ENCODE peak calls at places on chromosomes 13 and 19, in eight cellular contexts. F is IMR-90, C is neural crest cell, I is left ventricle myocardium inferior, B is uterus, J is thoracic aorta, Q is psoas muscle, R is NB4. G is an unnamed sample.

GRCh38 chr13:110425444-110425780 is 118.3 kb downstream of the COL4A2 start:
- DNase-seq in R (no peak), F (peak), B (no peak), C (no peak), J (no peak), I (no peak), Q (no peak), G (no peak)

GRCh38 chr13:42968906-42969305 is 23.1 kb downstream of the EPSTI1 start:
- DNase-seq in B (no peak), Q (no peak), R (no peak), F (no peak), C (no peak), I (no peak), J (no peak), G (no peak)

GRCh38 chr19:48635263-48635965 is 1.8 kb downstream of the DBP start:
- DNase-seq in Q (peak), B (peak), C (no peak), R (peak), I (peak), J (no peak), F (no peak), G (peak)

GRCh38 chr13:80339578-80339840 is 1.4 kb downstream of the SPRY2 start:
- DNase-seq in R (no peak), C (no peak), Q (no peak), B (no peak), J (no peak), I (no peak), F (no peak), G (peak)

GRCh38 chr19:13057147-13057572 is 45.5 kb downstream of the LYL1 start:
- DNase-seq in I (no peak), R (no peak), J (no peak), B (no peak), Q (no peak), F (no peak), C (no peak), G (no peak)

GRCh38 chr19:11125994-11126685 is 29.4 kb downstream of the SPC24 start:
- DNase-seq in F (peak), I (peak), B (peak), C (peak), Q (peak), R (peak), J (peak), G (peak)

GRCh38 chr13:110410000-110410399 is 102.9 kb downstream of the COL4A2 start:
- DNase-seq in I (no peak), F (no peak), J (no peak), C (no peak), R (no peak), B (no peak), Q (no peak), G (no peak)

GRCh38 chr19:47152632-47153031 is 22.0 kb downstream of the SAE1 start:
- DNase-seq in F (peak), Q (no peak), J (no peak), C (no peak), B (no peak), R (no peak), I (no peak), G (no peak)

GRCh38 chr19:45558399-45558878 is 26.2 kb downstream of the OPA3 start:
- DNase-seq in Q (no peak), B (no peak), C (peak), R (peak), F (peak), I (no peak), J (no peak), G (peak)

GRCh38 chr13:23348270-23349126 is 85.0 kb downstream of the SACS start:
- DNase-seq in B (no peak), C (no peak), Q (no peak), I (no peak), F (no peak), J (no peak), R (no peak), G (no peak)
- TF ChIP-seq CTCF in B (no peak), C (no peak), Q (no peak), I (peak), F (peak), J (no peak), R (no peak), G (no peak)

GRCh38 chr13:34833562-34834182 is 108.4 kb upstream of the NBEA start:
- DNase-seq in I (no peak), C (no peak), J (no peak), F (peak), B (no peak), Q (no peak), R (peak), G (no peak)
- TF ChIP-seq CTCF in I (no peak), C (no peak), J (no peak), F (no peak), B (no peak), Q (no peak), R (no peak), G (no peak)

GRCh38 chr19:39514840-39515550 is at the start of gene SELENOV:
- DNase-seq in J (no peak), R (no peak), B (no peak), C (peak), I (no peak), Q (no peak), F (no peak), G (peak)
- TF ChIP-seq CTCF in J (no peak), R (no peak), B (no peak), C (no peak), I (no peak), Q (no peak), F (no peak), G (peak)

GRCh38 chr13:99354371-99354951 is 47.3 kb upstream of the GPR183 start:
- DNase-seq in B (no peak), I (no peak), C (no peak), F (no peak), J (no peak), R (no peak), Q (no peak), G (no peak)
- TF ChIP-seq CTCF in B (no peak), I (no peak), C (no peak), F (no peak), J (no peak), R (no peak), Q (no peak), G (no peak)

GRCh38 chr19:2744113-2744512 is 4.3 kb upstream of the SLC39A3 start:
- DNase-seq in B (no peak), R (no peak), I (no peak), J (no peak), F (no peak), C (no peak), Q (no peak), G (no peak)

GRCh38 chr19:2736550-2737190 is 3.1 kb downstream of the SLC39A3 start:
- DNase-seq in J (no peak), R (no peak), I (no peak), B (no peak), C (no peak), F (no peak), Q (no peak), G (no peak)

GRCh38 chr19:2740314-2740656 is 468 bp upstream of the SLC39A3 start:
- DNase-seq in C (no peak), I (no peak), F (no peak), J (no peak), Q (no peak), R (no peak), B (no peak), G (no peak)

GRCh38 chr19:2743099-2743498 is 3.3 kb upstream of the SLC39A3 start:
- DNase-seq in I (no peak), F (no peak), R (no peak), Q (no peak), B (no peak), C (no peak), J (no peak), G (no peak)

DNA sequence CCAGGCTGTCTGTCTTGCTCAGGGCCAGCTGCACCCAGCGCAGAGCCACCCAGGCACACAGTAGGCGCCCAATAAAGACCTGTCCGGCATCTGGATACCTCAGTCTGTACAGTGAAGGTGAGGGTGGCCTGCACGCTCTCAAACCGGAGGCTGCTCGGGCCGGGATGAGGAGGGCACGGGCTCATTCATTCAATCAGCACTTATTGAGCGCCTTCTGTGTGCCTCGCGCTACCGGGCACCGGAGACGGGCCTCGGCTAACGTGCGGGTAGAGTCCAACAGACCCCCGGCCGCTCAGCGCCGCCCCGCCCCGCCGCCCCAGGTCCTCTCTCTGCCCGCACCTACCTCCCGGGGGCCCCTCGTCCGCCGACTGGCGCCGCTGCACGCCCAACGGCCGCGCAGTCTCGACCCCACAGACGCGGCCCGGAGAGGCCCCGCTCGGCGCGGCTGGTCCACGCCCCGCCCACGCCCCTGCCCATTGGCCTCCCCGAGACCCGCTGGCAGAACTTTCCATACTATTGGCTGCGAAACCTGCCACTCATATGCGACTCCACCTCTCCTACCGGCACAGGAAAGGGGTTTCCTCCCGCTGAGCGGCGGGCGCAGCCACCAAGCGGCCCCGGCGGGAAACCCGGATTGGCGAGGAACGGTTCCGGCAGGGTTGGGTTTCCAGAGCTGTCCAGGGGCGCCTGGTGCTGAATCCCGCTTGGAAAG is at the start of gene SLC39A3:
- DNase-seq in I (peak), F (peak), R (peak), B (peak), C (peak), Q (peak), J (peak), G (peak)
- TF ChIP-seq CTCF in I (peak), F (no peak), R (no peak), B (peak), C (peak), Q (no peak), J (peak), G (no peak)

DNA sequence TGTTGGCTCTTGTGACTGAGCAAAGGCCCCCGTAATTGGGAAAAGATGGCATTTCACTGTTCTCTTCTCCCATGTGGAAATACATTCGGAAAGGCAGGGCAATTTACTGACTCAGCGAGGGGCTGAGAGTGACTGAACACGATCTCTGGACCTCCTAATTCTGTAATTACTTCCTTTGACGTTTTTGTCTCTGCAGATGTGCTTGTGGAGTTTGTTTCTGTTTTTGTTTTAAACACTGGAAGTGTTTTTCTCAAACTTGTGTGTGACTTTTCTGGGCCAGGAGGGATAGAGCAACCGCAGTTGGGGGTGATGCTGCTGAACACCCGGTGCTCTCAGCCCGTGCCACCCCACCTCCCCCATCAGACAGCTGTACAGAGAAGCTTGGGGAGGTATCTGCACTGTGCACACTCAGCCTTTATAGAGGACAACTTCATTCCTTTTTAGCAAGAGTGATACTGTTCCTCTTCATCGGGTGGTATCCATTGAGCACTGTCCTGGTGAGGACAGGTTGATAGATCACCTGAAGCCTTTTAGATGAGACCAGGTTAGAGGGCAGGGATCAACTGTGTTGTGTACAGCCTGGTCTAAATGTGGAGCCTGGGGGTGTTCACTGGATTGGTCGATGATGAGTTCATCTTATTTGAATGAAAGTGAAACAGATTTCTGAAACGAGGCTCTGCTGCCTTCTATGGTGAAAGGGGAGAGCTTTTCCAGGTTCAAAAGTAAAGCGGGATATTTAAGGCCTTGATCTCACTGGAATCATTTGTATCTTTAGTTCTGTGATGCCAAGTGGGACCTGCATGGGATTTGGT is 117.4 kb downstream of the ESD start:
- DNase-seq in I (no peak), C (no peak), B (peak), R (no peak), J (no peak), F (peak), Q (no peak), G (no peak)
- TF ChIP-seq CTCF in I (peak), C (no peak), B (no peak), R (no peak), J (no peak), F (peak), Q (no peak), G (no peak)

GRCh38 chr13:109393045-109393444 is 393.3 kb downstream of the IRS2 start:
- DNase-seq in J (no peak), Q (no peak), F (no peak), C (no peak), R (no peak), B (no peak), I (no peak), G (no peak)
- TF ChIP-seq CTCF in J (no peak), Q (no peak), F (no peak), C (no peak), R (no peak), B (no peak), I (no peak), G (no peak)

GRCh38 chr13:24175847-24176246 is 15.3 kb downstream of the SPATA13 start:
- DNase-seq in J (no peak), F (no peak), I (no peak), B (no peak), C (no peak), R (no peak), Q (no peak), G (no peak)

GRCh38 chr13:24176351-24177101 is 16.0 kb downstream of the SPATA13 start:
- DNase-seq in Q (no peak), I (no peak), R (no peak), C (no peak), J (no peak), F (no peak), B (no peak), G (no peak)

GRCh38 chr13:24168980-24169379 is 8.5 kb downstream of the SPATA13 start:
- DNase-seq in C (no peak), F (no peak), I (no peak), B (no peak), Q (no peak), J (no peak), R (no peak), G (no peak)

GRCh38 chr13:24172071-24172470 is 11.6 kb downstream of the SPATA13 start:
- DNase-seq in F (no peak), Q (no peak), J (no peak), R (no peak), B (no peak), C (no peak), I (no peak), G (no peak)

DNA sequence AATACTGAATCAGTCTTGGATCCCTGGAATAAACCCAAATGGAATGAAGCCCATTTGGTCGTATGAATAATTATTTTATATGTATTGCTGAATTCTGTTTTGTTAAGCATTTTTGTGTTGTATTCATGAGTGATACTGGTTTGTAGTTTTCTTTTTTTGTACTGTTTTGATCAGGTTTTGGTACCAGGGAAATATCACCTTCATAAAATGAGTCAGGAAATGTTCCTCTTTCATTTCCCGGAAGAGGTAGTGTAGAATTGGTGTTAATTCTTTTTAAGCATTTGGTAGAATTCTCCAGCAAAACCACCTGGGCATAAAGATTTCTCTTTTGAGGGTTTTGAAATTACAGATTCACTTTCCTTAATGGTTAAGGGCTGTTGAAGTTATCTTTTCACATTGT is 13.3 kb downstream of the SPATA13 start:
- DNase-seq in Q (no peak), J (no peak), F (no peak), C (no peak), I (no peak), B (no peak), R (no peak), G (no peak)
- TF ChIP-seq CTCF in Q (no peak), J (no peak), F (no peak), C (no peak), I (no peak), B (no peak), R (no peak), G (no peak)

G was measured in nephron progenitor cell.